ENCODE peak calls at places on chromosomes 2 and 18, in ten cellular contexts. One of them, this sample, is unnamed.

GRCh38 chr2:208820289-208820688 is 413.7 kb downstream of the PTH2R start:
- DNase-seq in stimulated activated CD8-positive, alpha-beta memory T cell treated with anti-CD3 and anti-CD28 coated beads, Interleukin-7, amount 100 ng/mL, for 4 hours: no peak
- DNase-seq in GM19239: no peak
- DNase-seq in amniotic stem cell: no peak
- DNase-seq in DMS53: peak; percentile 75
- DNase-seq in iris pigment epithelial cell: peak; percentile 2
- DNase-seq in tibial artery: no peak
- DNase-seq in NCI-H1048: no peak
- DNase-seq in heart right ventricle: no peak
- DNase-seq in NCI-H1417: peak; percentile 46
- DNase-seq in this sample: peak; percentile 11

GRCh38 chr2:112733877-112734276 is 13.1 kb downstream of the NT5DC4 start:
- DNase-seq in iris pigment epithelial cell: no peak
- DNase-seq in NCI-H1417: no peak
- DNase-seq in heart right ventricle: no peak
- DNase-seq in tibial artery: no peak
- DNase-seq in amniotic stem cell: no peak
- DNase-seq in NCI-H1048: no peak
- DNase-seq in stimulated activated CD8-positive, alpha-beta memory T cell treated with anti-CD3 and anti-CD28 coated beads, Interleukin-7, amount 100 ng/mL, for 4 hours: no peak
- DNase-seq in GM19239: no peak
- DNase-seq in DMS53: no peak
- DNase-seq in this sample: no peak

GRCh38 chr2:136373035-136373434 is 255.1 kb upstream of the CXCR4 start:
- DNase-seq in GM19239: no peak
- DNase-seq in NCI-H1417: no peak
- DNase-seq in tibial artery: no peak
- DNase-seq in iris pigment epithelial cell: no peak
- DNase-seq in stimulated activated CD8-positive, alpha-beta memory T cell treated with anti-CD3 and anti-CD28 coated beads, Interleukin-7, amount 100 ng/mL, for 4 hours: no peak
- DNase-seq in DMS53: no peak
- DNase-seq in NCI-H1048: no peak
- DNase-seq in heart right ventricle: no peak
- DNase-seq in amniotic stem cell: no peak
- DNase-seq in this sample: no peak

GRCh38 chr2:144348846-144349245 is 171.1 kb downstream of the ZEB2 start:
- DNase-seq in tibial artery: no peak
- DNase-seq in stimulated activated CD8-positive, alpha-beta memory T cell treated with anti-CD3 and anti-CD28 coated beads, Interleukin-7, amount 100 ng/mL, for 4 hours: no peak
- DNase-seq in heart right ventricle: no peak
- DNase-seq in iris pigment epithelial cell: no peak
- DNase-seq in GM19239: no peak
- DNase-seq in NCI-H1417: no peak
- DNase-seq in NCI-H1048: no peak
- DNase-seq in amniotic stem cell: no peak
- DNase-seq in DMS53: no peak
- DNase-seq in this sample: no peak

GRCh38 chr2:240896871-240897692 is 1.1 kb upstream of the MAB21L4 start:
- DNase-seq in DMS53: peak; percentile 90
- DNase-seq in stimulated activated CD8-positive, alpha-beta memory T cell treated with anti-CD3 and anti-CD28 coated beads, Interleukin-7, amount 100 ng/mL, for 4 hours: no peak
- DNase-seq in tibial artery: no peak
- DNase-seq in GM19239: no peak
- DNase-seq in iris pigment epithelial cell: no peak
- DNase-seq in NCI-H1417: peak; percentile 72
- DNase-seq in heart right ventricle: no peak
- DNase-seq in NCI-H1048: no peak
- DNase-seq in amniotic stem cell: no peak
- DNase-seq in this sample: no peak

GRCh38 chr2:3174626-3175567 is 202.7 kb downstream of the EIPR1 start:
- DNase-seq in tibial artery: no peak
- DNase-seq in stimulated activated CD8-positive, alpha-beta memory T cell treated with anti-CD3 and anti-CD28 coated beads, Interleukin-7, amount 100 ng/mL, for 4 hours: no peak
- DNase-seq in iris pigment epithelial cell: no peak
- DNase-seq in GM19239: no peak
- DNase-seq in heart right ventricle: no peak
- DNase-seq in DMS53: no peak
- DNase-seq in amniotic stem cell: no peak
- DNase-seq in NCI-H1048: no peak
- DNase-seq in NCI-H1417: no peak
- DNase-seq in this sample: no peak

GRCh38 chr2:8754056-8754790 is 72.4 kb downstream of the ID2 start:
- DNase-seq in amniotic stem cell: peak; percentile 10
- DNase-seq in heart right ventricle: no peak
- DNase-seq in NCI-H1048: peak; percentile 76
- DNase-seq in iris pigment epithelial cell: peak; percentile 43
- DNase-seq in tibial artery: no peak
- DNase-seq in stimulated activated CD8-positive, alpha-beta memory T cell treated with anti-CD3 and anti-CD28 coated beads, Interleukin-7, amount 100 ng/mL, for 4 hours: no peak
- DNase-seq in NCI-H1417: peak; percentile 62
- DNase-seq in DMS53: no peak
- DNase-seq in GM19239: no peak
- DNase-seq in this sample: peak; percentile 94

GRCh38 chr18:27599202-27599829 is 414.2 kb upstream of the CHST9 start:
- DNase-seq in NCI-H1417: peak; percentile 54
- DNase-seq in iris pigment epithelial cell: peak; percentile 41
- DNase-seq in NCI-H1048: no peak
- DNase-seq in GM19239: peak; percentile 9
- DNase-seq in DMS53: peak; percentile 70
- DNase-seq in heart right ventricle: peak; percentile 9
- DNase-seq in stimulated activated CD8-positive, alpha-beta memory T cell treated with anti-CD3 and anti-CD28 coated beads, Interleukin-7, amount 100 ng/mL, for 4 hours: no peak
- DNase-seq in amniotic stem cell: peak; percentile 24
- DNase-seq in tibial artery: peak; percentile 29
- DNase-seq in this sample: peak; percentile 39

GRCh38 chr2:176066645-176067586 is 16.8 kb downstream of the EVX2 start:
- DNase-seq in stimulated activated CD8-positive, alpha-beta memory T cell treated with anti-CD3 and anti-CD28 coated beads, Interleukin-7, amount 100 ng/mL, for 4 hours: no peak
- DNase-seq in DMS53: peak; percentile 50
- DNase-seq in iris pigment epithelial cell: no peak
- DNase-seq in heart right ventricle: no peak
- DNase-seq in GM19239: no peak
- DNase-seq in NCI-H1417: no peak
- DNase-seq in amniotic stem cell: no peak
- DNase-seq in tibial artery: no peak
- DNase-seq in NCI-H1048: no peak
- DNase-seq in this sample: no peak

GRCh38 chr2:6896930-6897759 is 19.6 kb downstream of the RSAD2 start:
- DNase-seq in stimulated activated CD8-positive, alpha-beta memory T cell treated with anti-CD3 and anti-CD28 coated beads, Interleukin-7, amount 100 ng/mL, for 4 hours: no peak
- DNase-seq in NCI-H1048: no peak
- DNase-seq in iris pigment epithelial cell: peak; percentile 49
- DNase-seq in GM19239: no peak
- DNase-seq in NCI-H1417: no peak
- DNase-seq in DMS53: peak; percentile 52
- DNase-seq in tibial artery: no peak
- DNase-seq in heart right ventricle: no peak
- DNase-seq in amniotic stem cell: peak; percentile 50
- DNase-seq in this sample: peak; percentile 66

GRCh38 chr18:9743200-9744016 is 35.3 kb downstream of the RAB31 start:
- DNase-seq in NCI-H1417: no peak
- DNase-seq in tibial artery: no peak
- DNase-seq in stimulated activated CD8-positive, alpha-beta memory T cell treated with anti-CD3 and anti-CD28 coated beads, Interleukin-7, amount 100 ng/mL, for 4 hours: no peak
- DNase-seq in amniotic stem cell: peak; percentile 72
- DNase-seq in DMS53: peak; percentile 57
- DNase-seq in iris pigment epithelial cell: peak; percentile 97
- DNase-seq in heart right ventricle: no peak
- DNase-seq in NCI-H1048: no peak
- DNase-seq in GM19239: no peak
- DNase-seq in this sample: no peak

GRCh38 chr2:1152375-1152774 is 201.7 kb downstream of the SNTG2 start:
- DNase-seq in GM19239: no peak
- DNase-seq in NCI-H1417: no peak
- DNase-seq in stimulated activated CD8-positive, alpha-beta memory T cell treated with anti-CD3 and anti-CD28 coated beads, Interleukin-7, amount 100 ng/mL, for 4 hours: no peak
- DNase-seq in amniotic stem cell: no peak
- DNase-seq in tibial artery: no peak
- DNase-seq in DMS53: no peak
- DNase-seq in iris pigment epithelial cell: no peak
- DNase-seq in NCI-H1048: no peak
- DNase-seq in heart right ventricle: no peak
- DNase-seq in this sample: no peak

GRCh38 chr2:18777250-18777812 is 188.0 kb upstream of the NT5C1B start:
- DNase-seq in NCI-H1048: no peak
- DNase-seq in NCI-H1417: peak; percentile 82
- DNase-seq in heart right ventricle: no peak
- DNase-seq in stimulated activated CD8-positive, alpha-beta memory T cell treated with anti-CD3 and anti-CD28 coated beads, Interleukin-7, amount 100 ng/mL, for 4 hours: no peak
- DNase-seq in tibial artery: no peak
- DNase-seq in GM19239: no peak
- DNase-seq in amniotic stem cell: no peak
- DNase-seq in iris pigment epithelial cell: peak; percentile 16
- DNase-seq in DMS53: peak; percentile 40
- DNase-seq in this sample: no peak

GRCh38 chr2:206783718-206784117 is 18.3 kb downstream of the FASTKD2 start:
- DNase-seq in iris pigment epithelial cell: peak; percentile 25
- DNase-seq in stimulated activated CD8-positive, alpha-beta memory T cell treated with anti-CD3 and anti-CD28 coated beads, Interleukin-7, amount 100 ng/mL, for 4 hours: no peak
- DNase-seq in tibial artery: no peak
- DNase-seq in heart right ventricle: no peak
- DNase-seq in amniotic stem cell: no peak
- DNase-seq in GM19239: no peak
- DNase-seq in DMS53: peak; percentile 41
- DNase-seq in NCI-H1048: no peak
- DNase-seq in NCI-H1417: no peak
- DNase-seq in this sample: no peak

GRCh38 chr2:100857915-100858314 is 38.0 kb downstream of the NPAS2 start:
- DNase-seq in iris pigment epithelial cell: peak; percentile 64
- DNase-seq in tibial artery: no peak
- DNase-seq in stimulated activated CD8-positive, alpha-beta memory T cell treated with anti-CD3 and anti-CD28 coated beads, Interleukin-7, amount 100 ng/mL, for 4 hours: no peak
- DNase-seq in NCI-H1417: no peak
- DNase-seq in NCI-H1048: no peak
- DNase-seq in heart right ventricle: no peak
- DNase-seq in DMS53: no peak
- DNase-seq in GM19239: no peak
- DNase-seq in amniotic stem cell: peak; percentile 60
- DNase-seq in this sample: no peak

GRCh38 chr2:46270384-46270783 is 26.8 kb upstream of the EPAS1 start:
- DNase-seq in NCI-H1048: no peak
- DNase-seq in tibial artery: no peak
- DNase-seq in iris pigment epithelial cell: peak; percentile 74
- DNase-seq in NCI-H1417: no peak
- DNase-seq in heart right ventricle: no peak
- DNase-seq in stimulated activated CD8-positive, alpha-beta memory T cell treated with anti-CD3 and anti-CD28 coated beads, Interleukin-7, amount 100 ng/mL, for 4 hours: no peak
- DNase-seq in DMS53: no peak
- DNase-seq in GM19239: no peak
- DNase-seq in amniotic stem cell: no peak
- DNase-seq in this sample: no peak

GRCh38 chr2:177597759-177598158 is 205.2 kb downstream of the AGPS start:
- DNase-seq in tibial artery: no peak
- DNase-seq in NCI-H1048: no peak
- DNase-seq in iris pigment epithelial cell: no peak
- DNase-seq in amniotic stem cell: no peak
- DNase-seq in GM19239: no peak
- DNase-seq in heart right ventricle: no peak
- DNase-seq in DMS53: no peak
- DNase-seq in NCI-H1417: no peak
- DNase-seq in stimulated activated CD8-positive, alpha-beta memory T cell treated with anti-CD3 and anti-CD28 coated beads, Interleukin-7, amount 100 ng/mL, for 4 hours: no peak
- DNase-seq in this sample: no peak

GRCh38 chr2:36487947-36488346 is 110.0 kb downstream of the FEZ2 start:
- DNase-seq in GM19239: no peak
- DNase-seq in tibial artery: no peak
- DNase-seq in iris pigment epithelial cell: peak; percentile 60
- DNase-seq in NCI-H1417: no peak
- DNase-seq in NCI-H1048: no peak
- DNase-seq in amniotic stem cell: no peak
- DNase-seq in heart right ventricle: no peak
- DNase-seq in DMS53: no peak
- DNase-seq in stimulated activated CD8-positive, alpha-beta memory T cell treated with anti-CD3 and anti-CD28 coated beads, Interleukin-7, amount 100 ng/mL, for 4 hours: no peak
- DNase-seq in this sample: no peak

This sample was measured in globus pallidus.